ENCODE peak calls at places on chromosomes 13 and 19, in nine cellular contexts. S is stimulated activated CD4-positive, alpha-beta T cell treated with anti-CD3 and anti-CD28 coated beads, Interleukin-4, amount 100 ng/mL, for 1 hour; F is AG04449; E is posterior vena cava; U is CD8-positive, alpha-beta T cell; A is hypothalamus; O is smooth muscle cell of the brain vasculature; P is activated CD4-positive, alpha-beta T cell treated with anti-CD3 and anti-CD28 coated beads for 36 hours; M is Ammon's horn. H is an unnamed sample.

GRCh38 chr13:40207110-40207478 is 459.3 kb downstream of the FOXO1 start:
- DNase-seq in S (peak; percentile 15), F (no peak), E (no peak), U (no peak), A (no peak), O (no peak), P (peak; percentile 37), M (no peak), H (no peak)

GRCh38 chr13:97076898-97077297 is 82.6 kb upstream of the OXGR1 start:
- DNase-seq in S (no peak), F (no peak), E (no peak), U (no peak), A (no peak), O (no peak), P (no peak), M (peak; percentile 45), H (no peak)

GRCh38 chr19:56159009-56159501 is 16.8 kb upstream of the GALP start:
- DNase-seq in S (no peak), F (no peak), E (no peak), U (no peak), A (no peak), O (no peak), P (no peak), M (no peak), H (no peak)

GRCh38 chr19:49057636-49058234 is at the start of gene CGB7:
- DNase-seq in S (no peak), F (no peak), E (peak; percentile 87), U (no peak), A (no peak), O (no peak), P (peak; percentile 64), M (peak; percentile 15), H (no peak)

GRCh38 chr19:5676105-5676671 is 4.1 kb downstream of the MICOS13 start:
- DNase-seq in S (no peak), F (no peak), E (no peak), U (no peak), A (no peak), O (no peak), P (no peak), M (no peak), H (peak; percentile 3)

GRCh38 chr13:30551194-30551593 is 66.5 kb upstream of the USPL1 start:
- DNase-seq in S (no peak), F (no peak), E (no peak), U (no peak), A (no peak), O (no peak), P (peak; percentile 16), M (no peak), H (peak; percentile 56)

GRCh38 chr19:28504727-28505126 is 708.2 kb downstream of the UQCRFS1 start:
- DNase-seq in S (no peak), F (no peak), E (no peak), U (no peak), A (no peak), O (no peak), P (no peak), M (no peak), H (no peak)

GRCh38 chr19:29724102-29724641 is 9.1 kb upstream of the C19orf12 start:
- DNase-seq in S (peak; percentile 52), F (no peak), E (peak; percentile 53), U (no peak), A (no peak), O (no peak), P (peak; percentile 55), M (peak; percentile 34), H (no peak)

GRCh38 chr13:29907670-29908069 is 57.3 kb upstream of the UBL3 start:
- DNase-seq in S (no peak), F (no peak), E (no peak), U (no peak), A (no peak), O (no peak), P (peak; percentile 28), M (no peak), H (no peak)

GRCh38 chr19:2780284-2780683 is 2.8 kb downstream of the SGTA start:
- DNase-seq in S (no peak), F (no peak), E (no peak), U (no peak), A (no peak), O (no peak), P (no peak), M (no peak), H (no peak)

GRCh38 chr19:46859637-46860124 is 1.1 kb upstream of the ARHGAP35 start:
- DNase-seq in S (no peak), F (no peak), E (peak; percentile 86), U (no peak), A (no peak), O (no peak), P (no peak), M (no peak), H (no peak)